ENCODE peak calls at places on chromosome 3, in ten cellular contexts. I is kidney glomerular epithelial cell; H is NT2/D1; F is GM12865; T is A673; K is stomach; O is osteocyte; Y is Peyer's patch; B is stimulated activated CD4-positive, alpha-beta T cell treated with anti-CD3 and anti-CD28 coated beads, TNF-alpha, amount 100 ng/mL, for 1 hour; Q is HFF-Myc. P is an unnamed sample.

GRCh38 chr3:125470671-125471070 is 49.3 kb downstream of the SNX4 start:
- DNase-seq in I (no peak), H (no peak), F (no peak), T (no peak), K (no peak), O (no peak), Y (no peak), B (no peak), Q (no peak), P (no peak)

GRCh38 chr3:66738625-66739330 is 238.0 kb upstream of the LRIG1 start:
- DNase-seq in I (no peak), H (no peak), F (no peak), T (no peak), K (no peak), O (no peak), Y (no peak), B (no peak), Q (peak), P (no peak)

GRCh38 chr3:182046365-182046764 is 334.6 kb downstream of the SOX2 start:
- DNase-seq in I (no peak), H (no peak), F (no peak), T (no peak), K (no peak), O (no peak), Y (no peak), B (no peak), Q (no peak), P (no peak)

GRCh38 chr3:58534592-58535494 is 2.1 kb downstream of the ACOX2 start:
- DNase-seq in I (no peak), H (no peak), F (no peak), T (no peak), K (no peak), O (peak), Y (no peak), B (no peak), Q (no peak), P (no peak)

GRCh38 chr3:73516656-73517055 is 108.1 kb downstream of the PDZRN3 start:
- DNase-seq in I (no peak), H (no peak), F (no peak), T (no peak), K (peak), O (no peak), Y (no peak), B (no peak), Q (no peak), P (no peak)

GRCh38 chr3:33360136-33360825 is 79.9 kb downstream of the UBP1 start:
- DNase-seq in I (peak), H (no peak), F (no peak), T (no peak), K (no peak), O (no peak), Y (no peak), B (no peak), Q (no peak), P (peak)

GRCh38 chr3:113278599-113278955 is 67.2 kb downstream of the BOC start:
- DNase-seq in I (no peak), H (no peak), F (no peak), T (no peak), K (no peak), O (no peak), Y (no peak), B (no peak), Q (no peak), P (no peak)

GRCh38 chr3:128804017-128804816 is 75.2 kb upstream of the ACAD9 start:
- DNase-seq in I (peak), H (no peak), F (peak), T (peak), K (no peak), O (no peak), Y (peak), B (peak), Q (no peak), P (peak)

GRCh38 chr3:71299160-71299559 is 284.4 kb downstream of the FOXP1 start:
- DNase-seq in I (no peak), H (no peak), F (no peak), T (no peak), K (no peak), O (no peak), Y (no peak), B (no peak), Q (no peak), P (no peak)

P was measured in SW 1271.